ENCODE peak calls at places on chromosomes 12 and 14, in ten cellular contexts. P, L, A, C, V, N, X, R, T and E are unnamed samples.

GRCh38 chr12:124822218-124822617 is 41.4 kb downstream of the SCARB1 start:
- DNase-seq in C (no peak), T (no peak), A (no peak), P (no peak), N (no peak), X (no peak), L (no peak), V (no peak), R (no peak), E (no peak)

GRCh38 chr12:111759276-111759675 is 7.5 kb upstream of the ALDH2 start:
- DNase-seq in R (no peak), A (no peak), P (no peak), C (no peak), X (no peak), L (no peak), T (no peak), V (no peak), N (peak), E (no peak)

GRCh38 chr12:47361389-47362031 is 281.8 kb upstream of the AMIGO2 start:
- DNase-seq in X (no peak), A (peak), N (no peak), T (no peak), C (no peak), R (no peak), P (no peak), L (no peak), V (peak), E (peak)

GRCh38 chr14:100680439-100681051 is 46.1 kb upstream of the DLK1 start:
- DNase-seq in T (no peak), X (peak), P (no peak), L (no peak), R (no peak), V (no peak), N (peak), C (no peak), A (no peak), E (no peak)

GRCh38 chr14:77014004-77014604 is 14.4 kb downstream of the IRF2BPL start:
- DNase-seq in T (no peak), L (no peak), N (peak), A (no peak), P (no peak), R (peak), C (no peak), V (no peak), X (peak), E (no peak)

GRCh38 chr14:68076451-68076850 is 256.9 kb downstream of the RAD51B start:
- DNase-seq in R (no peak), N (no peak), P (no peak), A (no peak), T (no peak), X (no peak), C (no peak), L (no peak), V (no peak), E (no peak)

GRCh38 chr12:92085040-92085439 is 60.6 kb downstream of the BTG1 start:
- DNase-seq in P (no peak), N (no peak), V (no peak), T (no peak), X (no peak), C (no peak), A (no peak), R (no peak), L (no peak), E (no peak)

GRCh38 chr14:61475316-61475715 is 153.9 kb downstream of the PRKCH start:
- DNase-seq in C (peak), A (peak), T (no peak), V (no peak), N (no peak), L (no peak), X (peak), P (peak), R (no peak), E (no peak)

GRCh38 chr14:103550451-103551337 is 11.8 kb downstream of the BAG5 start:
- DNase-seq in L (peak), P (no peak), C (no peak), N (peak), R (no peak), V (no peak), T (peak), A (no peak), X (no peak), E (no peak)

GRCh38 chr12:109510196-109510595 is 32.8 kb downstream of the UBE3B start:
- DNase-seq in T (no peak), X (no peak), P (no peak), R (no peak), V (no peak), A (no peak), N (peak), C (no peak), L (no peak), E (no peak)

GRCh38 chr14:22883191-22883976 is at the start of gene REM2:
- DNase-seq in X (no peak), N (no peak), T (no peak), A (no peak), R (no peak), V (no peak), P (no peak), C (no peak), L (no peak), E (no peak)

GRCh38 chr14:105877645-105878044 is 351.3 kb downstream of the TMEM121 start:
- DNase-seq in V (no peak), T (no peak), L (no peak), R (no peak), C (no peak), A (no peak), N (no peak), X (no peak), P (no peak), E (no peak)